ENCODE peak calls at places on chromosomes 5 and 9, in six cellular contexts. One of them, this sample, is unnamed.

GRCh38 chr9:114392749-114393112 is 4.9 kb upstream of the AKNA start:
- DNase-seq in endothelial cell of umbilical vein: no peak
- DNase-seq in left ventricle myocardium inferior: no peak
- DNase-seq in uterus: peak; percentile 59
- DNase-seq in stomach: peak; percentile 64
- DNase-seq in right lobe of liver: no peak
- DNase-seq in this sample: no peak

GRCh38 chr5:36605241-36605640 is 1.2 kb upstream of the SLC1A3 start:
- DNase-seq in uterus: no peak
- DNase-seq in right lobe of liver: no peak
- DNase-seq in stomach: no peak
- DNase-seq in endothelial cell of umbilical vein: no peak
- DNase-seq in left ventricle myocardium inferior: no peak
- DNase-seq in this sample: no peak

GRCh38 chr9:21817176-21817575 is 14.7 kb downstream of the MTAP start:
- DNase-seq in right lobe of liver: no peak
- DNase-seq in endothelial cell of umbilical vein: no peak
- DNase-seq in left ventricle myocardium inferior: no peak
- DNase-seq in uterus: no peak
- DNase-seq in stomach: no peak
- DNase-seq in this sample: no peak

GRCh38 chr9:129170229-129170628 is 7.8 kb downstream of the IER5L start:
- DNase-seq in uterus: no peak
- DNase-seq in stomach: no peak
- DNase-seq in left ventricle myocardium inferior: no peak
- DNase-seq in right lobe of liver: no peak
- DNase-seq in endothelial cell of umbilical vein: peak; percentile 17
- DNase-seq in this sample: no peak

GRCh38 chr5:148687871-148688270 is 33.5 kb upstream of the HTR4 start:
- DNase-seq in stomach: no peak
- DNase-seq in endothelial cell of umbilical vein: no peak
- DNase-seq in left ventricle myocardium inferior: no peak
- DNase-seq in right lobe of liver: no peak
- DNase-seq in uterus: no peak
- DNase-seq in this sample: no peak

GRCh38 chr5:134070648-134070978 is 43.9 kb upstream of the TCF7 start:
- DNase-seq in stomach: no peak
- DNase-seq in left ventricle myocardium inferior: no peak
- DNase-seq in uterus: no peak
- DNase-seq in endothelial cell of umbilical vein: no peak
- DNase-seq in right lobe of liver: no peak
- DNase-seq in this sample: no peak

GRCh38 chr5:159178978-159179377 is 30.4 kb downstream of the RNF145 start:
- DNase-seq in stomach: no peak
- DNase-seq in left ventricle myocardium inferior: no peak
- DNase-seq in right lobe of liver: no peak
- DNase-seq in endothelial cell of umbilical vein: peak; percentile 97
- DNase-seq in uterus: no peak
- DNase-seq in this sample: peak; percentile 96

GRCh38 chr5:92775711-92776615 is 805.1 kb downstream of the NR2F1-AS1 start:
- DNase-seq in endothelial cell of umbilical vein: no peak
- DNase-seq in uterus: no peak
- DNase-seq in left ventricle myocardium inferior: no peak
- DNase-seq in stomach: no peak
- DNase-seq in right lobe of liver: no peak
- DNase-seq in this sample: no peak

GRCh38 chr5:114201332-114201731 is 160.5 kb upstream of the KCNN2 start:
- DNase-seq in endothelial cell of umbilical vein: no peak
- DNase-seq in stomach: no peak
- DNase-seq in right lobe of liver: no peak
- DNase-seq in uterus: no peak
- DNase-seq in left ventricle myocardium inferior: no peak
- DNase-seq in this sample: no peak

GRCh38 chr5:168114444-168115017 is 176.9 kb upstream of the WWC1 start:
- DNase-seq in right lobe of liver: peak; percentile 72
- DNase-seq in left ventricle myocardium inferior: peak; percentile 28
- DNase-seq in uterus: no peak
- DNase-seq in endothelial cell of umbilical vein: peak; percentile 12
- DNase-seq in stomach: peak; percentile 76
- DNase-seq in this sample: no peak

GRCh38 chr9:124293712-124294504 is 36.2 kb downstream of the NEK6 start:
- DNase-seq in right lobe of liver: no peak
- DNase-seq in endothelial cell of umbilical vein: no peak
- DNase-seq in stomach: no peak
- DNase-seq in left ventricle myocardium inferior: no peak
- DNase-seq in uterus: no peak
- DNase-seq in this sample: no peak

GRCh38 chr5:147826351-147826750 is 5.1 kb downstream of the SPINK1 start:
- DNase-seq in endothelial cell of umbilical vein: no peak
- DNase-seq in uterus: no peak
- DNase-seq in right lobe of liver: no peak
- DNase-seq in left ventricle myocardium inferior: no peak
- DNase-seq in stomach: no peak
- DNase-seq in this sample: no peak

GRCh38 chr9:96565684-96566360 is 53.8 kb downstream of the CDC14B start:
- DNase-seq in endothelial cell of umbilical vein: no peak
- DNase-seq in uterus: no peak
- DNase-seq in stomach: no peak
- DNase-seq in right lobe of liver: no peak
- DNase-seq in left ventricle myocardium inferior: no peak
- DNase-seq in this sample: no peak

GRCh38 chr5:138177936-138178515 is 404 bp downstream of the BRD8 start:
- DNase-seq in uterus: no peak
- DNase-seq in endothelial cell of umbilical vein: peak; percentile 60
- DNase-seq in stomach: peak; percentile 31
- DNase-seq in right lobe of liver: peak; percentile 66
- DNase-seq in left ventricle myocardium inferior: peak; percentile 24
- DNase-seq in this sample: no peak

GRCh38 chr9:18672706-18673105 is 198.8 kb downstream of the ADAMTSL1 start:
- DNase-seq in right lobe of liver: no peak
- DNase-seq in uterus: no peak
- DNase-seq in endothelial cell of umbilical vein: no peak
- DNase-seq in left ventricle myocardium inferior: no peak
- DNase-seq in stomach: no peak
- DNase-seq in this sample: no peak

DNA sequence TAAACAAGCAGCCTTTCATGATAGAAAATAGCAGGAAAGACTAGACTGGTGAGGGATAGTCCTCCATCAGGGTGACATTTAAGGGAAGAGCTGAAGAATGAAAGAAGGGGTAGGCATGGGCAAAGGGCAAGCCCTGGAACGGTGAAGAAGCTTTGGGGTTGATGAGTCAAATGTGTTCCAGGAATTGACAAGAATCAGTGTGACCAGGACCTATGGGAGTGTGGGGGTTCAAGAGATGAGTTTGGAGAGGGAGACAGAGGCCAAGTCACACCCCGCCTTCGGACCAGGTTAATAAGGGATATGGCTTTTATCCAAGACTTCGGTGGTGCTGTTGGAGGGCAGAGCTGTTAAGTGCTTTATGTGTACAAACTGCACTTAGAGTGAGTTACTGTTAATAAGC is 900 bp downstream of the PMPCA start:
- DNase-seq in uterus: no peak
- DNase-seq in endothelial cell of umbilical vein: no peak
- DNase-seq in right lobe of liver: no peak
- DNase-seq in left ventricle myocardium inferior: no peak
- DNase-seq in stomach: no peak
- DNase-seq in this sample: no peak
- H3K4me3 ChIP-seq in uterus: peak overlapping the region; percentile 94
- H3K4me3 ChIP-seq in endothelial cell of umbilical vein: peak overlapping the region; percentile 63
- H3K4me3 ChIP-seq in right lobe of liver: peak overlapping the region; percentile 98
- H3K4me3 ChIP-seq in left ventricle myocardium inferior: peak overlapping the region; percentile 97
- H3K4me3 ChIP-seq in stomach: peak overlapping the region; percentile 90
- H3K4me3 ChIP-seq in this sample: peak overlapping the region; percentile 95

DNA sequence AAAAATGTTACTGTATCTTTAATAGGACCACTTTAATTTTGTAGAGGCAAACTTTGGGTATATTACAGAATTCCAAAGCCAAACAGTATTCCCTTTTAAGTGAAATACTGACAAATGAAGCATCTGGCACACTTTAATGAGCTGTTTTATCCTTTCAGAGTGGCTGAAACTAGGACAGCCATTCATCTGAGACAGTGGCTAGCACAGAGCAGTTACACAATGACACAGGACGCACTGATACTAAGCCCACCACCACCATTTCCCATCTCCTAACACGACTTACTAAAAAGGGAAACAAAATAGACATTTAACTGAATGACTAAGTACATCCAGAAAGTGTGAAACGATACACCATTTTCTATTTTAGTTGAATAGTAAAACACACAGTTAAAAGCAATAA is 120.4 kb upstream of the RETREG1 start:
- DNase-seq in left ventricle myocardium inferior: no peak
- DNase-seq in stomach: no peak
- DNase-seq in endothelial cell of umbilical vein: no peak
- DNase-seq in right lobe of liver: no peak
- DNase-seq in uterus: no peak
- DNase-seq in this sample: no peak
- H3K4me3 ChIP-seq in left ventricle myocardium inferior: no peak overlapping the region
- H3K4me3 ChIP-seq in stomach: peak overlapping the region; percentile 11
- H3K4me3 ChIP-seq in endothelial cell of umbilical vein: no peak overlapping the region
- H3K4me3 ChIP-seq in right lobe of liver: no peak overlapping the region
- H3K4me3 ChIP-seq in uterus: no peak overlapping the region
- H3K4me3 ChIP-seq in this sample: no peak overlapping the region

DNA sequence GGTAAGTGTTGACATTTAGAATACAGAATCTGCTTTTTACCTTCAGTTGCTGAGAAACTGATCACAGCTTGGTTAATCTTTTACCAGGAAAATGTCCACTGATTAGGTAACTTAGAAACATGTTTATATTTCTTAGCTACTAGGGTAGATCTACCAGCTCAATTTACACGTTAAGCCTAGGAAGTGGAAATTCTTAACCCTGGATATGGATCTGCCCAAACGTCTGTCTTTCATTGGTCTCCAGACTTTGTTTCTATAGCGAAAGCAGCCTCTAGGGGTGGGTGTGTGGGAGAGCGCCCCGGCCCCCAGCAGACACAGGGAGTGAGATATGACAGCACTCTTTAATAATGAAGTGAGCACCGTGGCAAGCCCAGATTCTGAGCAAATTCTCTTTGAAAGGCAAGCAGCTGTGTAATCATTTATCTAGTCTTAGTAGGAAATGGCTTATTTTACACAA is 141.6 kb upstream of the ZNF608 start:
- DNase-seq in uterus: no peak
- DNase-seq in stomach: no peak
- DNase-seq in right lobe of liver: no peak
- DNase-seq in endothelial cell of umbilical vein: no peak
- DNase-seq in left ventricle myocardium inferior: no peak
- DNase-seq in this sample: no peak
- H3K4me3 ChIP-seq in uterus: no peak overlapping the region
- H3K4me3 ChIP-seq in stomach: no peak overlapping the region
- H3K4me3 ChIP-seq in right lobe of liver: peak overlapping the region; percentile 48
- H3K4me3 ChIP-seq in endothelial cell of umbilical vein: no peak overlapping the region
- H3K4me3 ChIP-seq in left ventricle myocardium inferior: no peak overlapping the region
- H3K4me3 ChIP-seq in this sample: no peak overlapping the region

GRCh38 chr9:74533253-74533652 is 36.1 kb downstream of the RORB start:
- DNase-seq in left ventricle myocardium inferior: no peak
- DNase-seq in endothelial cell of umbilical vein: no peak
- DNase-seq in stomach: no peak
- DNase-seq in right lobe of liver: no peak
- DNase-seq in uterus: no peak
- DNase-seq in this sample: no peak
- H3K4me3 ChIP-seq in left ventricle myocardium inferior: no peak overlapping the region
- H3K4me3 ChIP-seq in endothelial cell of umbilical vein: no peak overlapping the region
- H3K4me3 ChIP-seq in stomach: no peak overlapping the region
- H3K4me3 ChIP-seq in right lobe of liver: no peak overlapping the region
- H3K4me3 ChIP-seq in uterus: no peak overlapping the region
- H3K4me3 ChIP-seq in this sample: no peak overlapping the region

DNA sequence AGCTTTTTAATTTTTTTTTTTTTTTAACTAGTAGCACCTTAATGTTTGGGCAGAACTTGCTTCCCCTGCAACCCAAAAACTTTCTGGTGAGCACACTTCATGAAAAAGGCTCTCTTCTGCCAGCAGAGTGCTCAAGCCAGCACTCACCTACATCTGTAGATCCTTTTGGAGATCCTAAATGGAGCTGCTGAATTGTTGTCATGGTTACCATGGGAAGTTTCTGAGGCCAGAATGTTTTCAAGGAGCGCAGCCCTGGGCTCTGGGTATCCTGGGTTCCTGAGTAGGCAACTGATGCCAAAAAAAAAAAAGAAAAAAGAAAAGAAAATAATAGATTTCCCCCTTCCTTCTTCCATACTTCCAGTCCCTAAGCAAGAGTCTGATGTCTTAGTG is 3.1 kb upstream of the CPEB4 start:
- DNase-seq in endothelial cell of umbilical vein: no peak
- DNase-seq in right lobe of liver: no peak
- DNase-seq in stomach: no peak
- DNase-seq in left ventricle myocardium inferior: no peak
- DNase-seq in uterus: no peak
- DNase-seq in this sample: no peak
- H3K4me3 ChIP-seq in endothelial cell of umbilical vein: no peak overlapping the region
- H3K4me3 ChIP-seq in right lobe of liver: no peak overlapping the region
- H3K4me3 ChIP-seq in stomach: no peak overlapping the region
- H3K4me3 ChIP-seq in left ventricle myocardium inferior: no peak overlapping the region
- H3K4me3 ChIP-seq in uterus: no peak overlapping the region
- H3K4me3 ChIP-seq in this sample: no peak overlapping the region